ENCODE peak calls at places on chromosomes 1 and 21, in seven cellular contexts. I is pancreas, Z is fibroblast of mammary gland, B is RWPE1, A is A549, L is AG04450, R is endothelial cell. Y is an unnamed sample.

GRCh38 chr1:174659823-174660222 is 212.1 kb downstream of the GPR52 start:
- DNase-seq in I (no peak), Z (peak; percentile 80), B (peak; percentile 53), A (no peak), L (no peak), R (no peak), Y (no peak)

GRCh38 chr1:156581661-156582387 is 2.3 kb downstream of the TTC24 start:
- DNase-seq in I (no peak), Z (no peak), B (no peak), A (no peak), L (no peak), R (no peak), Y (no peak)

GRCh38 chr1:151828931-151829330 is 2.7 kb downstream of the RORC start:
- DNase-seq in I (no peak), Z (peak; percentile 23), B (peak; percentile 49), A (no peak), L (no peak), R (peak; percentile 69), Y (no peak)

GRCh38 chr21:26553921-26554320 is 19.2 kb downstream of the CYYR1 start:
- DNase-seq in I (no peak), Z (no peak), B (no peak), A (no peak), L (no peak), R (no peak), Y (no peak)

GRCh38 chr1:201538618-201539551 is at the start of gene NAV1:
- DNase-seq in I (peak; percentile 54), Z (peak; percentile 87), B (peak; percentile 70), A (peak; percentile 52), L (no peak), R (peak; percentile 83), Y (no peak)

GRCh38 chr1:210821615-210822014 is 312.3 kb downstream of the KCNH1 start:
- DNase-seq in I (no peak), Z (no peak), B (no peak), A (no peak), L (no peak), R (no peak), Y (no peak)

GRCh38 chr1:154760469-154760933 is 109.6 kb downstream of the KCNN3 start:
- DNase-seq in I (peak; percentile 79), Z (no peak), B (peak; percentile 68), A (peak; percentile 44), L (no peak), R (peak; percentile 79), Y (no peak)

GRCh38 chr1:53326598-53327182 is 1.2 kb downstream of the LRP8 start:
- DNase-seq in I (no peak), Z (peak; percentile 4), B (peak; percentile 60), A (no peak), L (no peak), R (peak; percentile 39), Y (peak; percentile 14)

GRCh38 chr1:194159941-194160340 is 973.5 kb upstream of the B3GALT2 start:
- DNase-seq in I (no peak), Z (no peak), B (no peak), A (peak; percentile 11), L (no peak), R (no peak), Y (no peak)
- TF ChIP-seq CTCF in I (no peak), Z (no peak), B (no peak), A (no peak), L (peak; percentile 27), R (no peak), Y (no peak)

GRCh38 chr1:18513995-18514394 is 33.3 kb downstream of the KLHDC7A start:
- DNase-seq in I (peak; percentile 35), Z (no peak), B (no peak), A (no peak), L (no peak), R (no peak), Y (peak; percentile 35)

GRCh38 chr1:18508084-18508483 is 27.4 kb downstream of the KLHDC7A start:
- DNase-seq in I (no peak), Z (no peak), B (no peak), A (no peak), L (no peak), R (no peak), Y (no peak)

GRCh38 chr1:18515120-18515667 is 34.5 kb downstream of the KLHDC7A start:
- DNase-seq in I (no peak), Z (no peak), B (no peak), A (no peak), L (no peak), R (no peak), Y (no peak)

GRCh38 chr1:18512883-18513282 is 32.2 kb downstream of the KLHDC7A start:
- DNase-seq in I (no peak), Z (no peak), B (no peak), A (no peak), L (no peak), R (no peak), Y (no peak)

DNA sequence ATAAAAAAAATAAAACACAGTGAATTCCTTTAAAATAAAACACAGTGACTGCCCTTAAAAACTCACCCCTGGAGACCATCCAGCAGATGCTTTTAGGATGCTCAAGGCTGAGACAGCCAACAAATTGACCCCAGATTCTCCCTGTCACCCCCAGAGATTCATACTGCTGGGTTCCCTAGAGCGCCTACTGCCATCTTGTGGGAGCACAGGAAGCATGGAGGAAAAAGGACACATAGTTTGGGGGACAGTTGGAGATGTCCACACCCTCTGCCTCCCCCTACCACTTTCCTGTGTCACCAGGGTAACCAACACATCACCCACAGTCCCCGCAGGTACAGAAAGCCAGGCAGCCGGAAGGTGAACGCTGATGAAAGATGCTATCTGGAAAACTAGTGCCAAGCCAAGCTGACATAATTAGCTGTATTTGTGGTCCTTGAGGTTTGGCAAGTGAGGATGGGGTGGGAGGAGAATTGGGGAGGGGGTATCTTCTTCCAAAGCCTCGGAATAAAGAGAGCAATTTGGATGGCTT is 30.8 kb downstream of the KLHDC7A start:
- DNase-seq in I (no peak), Z (no peak), B (no peak), A (no peak), L (no peak), R (no peak), Y (no peak)
- TF ChIP-seq CTCF in I (no peak), Z (no peak), B (no peak), A (peak; percentile 20), L (no peak), R (no peak), Y (peak; percentile 27)

GRCh38 chr1:6397844-6398243 is 4.3 kb upstream of the ACOT7 start:
- DNase-seq in I (no peak), Z (no peak), B (no peak), A (no peak), L (no peak), R (no peak), Y (no peak)

GRCh38 chr1:6392880-6393399 is 627 bp downstream of the ACOT7 start:
- DNase-seq in I (no peak), Z (no peak), B (no peak), A (no peak), L (no peak), R (peak; percentile 37), Y (no peak)

GRCh38 chr1:6393400-6394187 is at the start of gene ACOT7:
- DNase-seq in I (peak; percentile 90), Z (peak; percentile 75), B (peak; percentile 91), A (peak; percentile 89), L (peak; percentile 36), R (peak; percentile 82), Y (peak; percentile 70)

GRCh38 chr1:6399294-6399693 is 5.7 kb upstream of the ACOT7 start:
- DNase-seq in I (no peak), Z (no peak), B (no peak), A (no peak), L (no peak), R (no peak), Y (no peak)

DNA sequence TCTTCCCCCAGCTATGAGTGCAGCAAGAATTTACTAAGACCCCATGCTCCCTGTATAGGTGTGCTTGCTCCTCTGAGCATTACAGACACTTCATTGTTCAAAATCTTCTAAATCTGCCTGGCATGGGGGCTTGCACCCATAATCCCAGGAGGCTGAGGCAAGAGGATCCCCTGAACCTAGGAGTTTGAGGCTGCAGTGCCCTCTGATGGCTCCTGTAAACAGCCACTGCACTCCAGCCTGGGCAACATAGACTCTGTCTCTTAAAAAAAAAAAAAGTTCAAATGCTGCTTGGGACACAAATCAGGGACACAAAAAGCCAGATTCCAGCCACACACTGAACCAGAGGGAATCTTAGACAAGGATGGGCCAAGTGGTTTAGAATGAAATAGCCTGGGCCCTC is 3.4 kb upstream of the ACOT7 start:
- DNase-seq in I (no peak), Z (no peak), B (no peak), A (no peak), L (no peak), R (no peak), Y (no peak)
- TF ChIP-seq CTCF in I (no peak), Z (peak; percentile 8), B (peak; percentile 37), A (peak; percentile 22), L (no peak), R (no peak), Y (no peak)

DNA sequence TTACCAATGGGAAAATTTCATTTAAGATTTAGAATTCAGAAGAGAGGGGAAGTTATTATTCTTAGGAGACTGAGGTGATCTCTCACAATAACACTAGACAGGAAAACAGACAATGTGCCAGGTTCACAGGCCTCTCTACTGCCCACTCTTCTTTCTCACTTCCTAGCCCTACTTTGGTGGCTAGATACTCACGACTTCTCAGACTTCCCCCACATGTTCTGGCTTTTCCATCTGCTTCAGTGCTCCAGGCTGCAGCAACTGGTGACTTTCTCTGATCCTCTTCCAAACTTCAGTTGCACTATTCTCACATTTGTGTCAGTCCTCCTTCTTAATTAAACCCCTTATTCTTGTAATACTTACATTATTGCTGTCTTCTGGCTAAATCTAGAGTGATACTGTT is 208.7 kb upstream of the KCTD3 start:
- DNase-seq in I (no peak), Z (no peak), B (no peak), A (no peak), L (no peak), R (no peak), Y (no peak)
- TF ChIP-seq CTCF in I (no peak), Z (no peak), B (no peak), A (no peak), L (no peak), R (no peak), Y (no peak)

DNA sequence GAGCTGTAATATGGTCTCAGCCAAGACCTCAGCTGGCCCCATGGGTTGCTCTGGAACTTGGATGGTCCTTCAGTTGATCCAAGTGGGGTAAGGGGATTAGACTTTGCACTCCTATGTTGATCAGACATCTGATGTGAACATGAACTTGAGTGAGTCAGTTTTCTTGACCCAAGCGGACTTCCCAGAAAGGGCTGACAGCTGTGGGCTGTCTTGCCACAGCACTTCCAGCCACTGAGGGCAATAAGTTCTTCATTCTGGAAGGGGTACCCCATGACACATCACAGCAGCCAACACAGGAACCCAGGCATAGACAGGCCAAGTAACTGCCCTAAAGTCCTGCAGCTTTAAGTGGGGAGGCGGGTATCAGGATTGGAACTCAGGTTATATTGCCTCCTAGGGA is 93.9 kb upstream of the USP24 start:
- DNase-seq in I (no peak), Z (peak; percentile 84), B (no peak), A (peak; percentile 36), L (peak; percentile 61), R (no peak), Y (no peak)
- TF ChIP-seq CTCF in I (no peak), Z (no peak), B (no peak), A (no peak), L (no peak), R (no peak), Y (no peak)

GRCh38 chr1:62391369-62391971 is 45.4 kb upstream of the USP1 start:
- DNase-seq in I (peak; percentile 36), Z (peak; percentile 11), B (no peak), A (no peak), L (no peak), R (peak; percentile 58), Y (no peak)
- TF ChIP-seq CTCF in I (no peak), Z (peak; percentile 53), B (no peak), A (peak; percentile 13), L (peak; percentile 42), R (peak; percentile 86), Y (peak; percentile 41)

Y was measured in LNCaP clone FGC.